ENCODE peak calls at places on chromosomes 7 and 10, in five cellular contexts. P is cardiac muscle cell, K is psoas muscle, I is right lobe of liver, U is fibroblast of lung. Z is an unnamed sample.

GRCh38 chr7:137508437-137509175 is 165.1 kb upstream of the PTN start:
- DNase-seq in U (peak; percentile 45), K (no peak), I (no peak), P (no peak), Z (no peak)

GRCh38 chr7:50393076-50393475 is 57.1 kb downstream of the FIGNL1 start:
- DNase-seq in K (no peak), P (no peak), U (no peak), I (no peak), Z (no peak)

GRCh38 chr10:43091846-43092245 is 15.0 kb downstream of the RET start:
- DNase-seq in I (no peak), P (no peak), K (no peak), U (no peak), Z (no peak)

GRCh38 chr7:151252961-151253691 is 4.6 kb upstream of the SMARCD3 start:
- DNase-seq in P (no peak), U (no peak), K (no peak), I (no peak), Z (no peak)

GRCh38 chr10:61110188-61110844 is 166.3 kb upstream of the RHOBTB1 start:
- DNase-seq in K (no peak), P (no peak), I (no peak), U (peak; percentile 92), Z (no peak)

GRCh38 chr10:14803827-14804226 is 29.1 kb upstream of the FAM107B start:
- DNase-seq in K (no peak), U (no peak), P (no peak), I (no peak), Z (no peak)

GRCh38 chr7:43438897-43439479 is 143.9 kb upstream of the STK17A start:
- DNase-seq in K (no peak), P (no peak), I (no peak), U (no peak), Z (no peak)

GRCh38 chr10:38027992-38028391 is 17.5 kb downstream of the ZNF33A start:
- DNase-seq in I (no peak), U (peak; percentile 8), K (no peak), P (no peak), Z (no peak)

GRCh38 chr10:93701903-93702277 is 502 bp downstream of the FRA10AC1 start:
- DNase-seq in P (peak; percentile 40), U (peak; percentile 54), I (no peak), K (no peak), Z (no peak)

GRCh38 chr7:48780862-48781261 is 143.5 kb upstream of the CDC14C start:
- DNase-seq in I (no peak), K (no peak), U (no peak), P (no peak), Z (no peak)

GRCh38 chr7:97578225-97578624 is 153.7 kb upstream of the TAC1 start:
- DNase-seq in P (no peak), I (no peak), U (no peak), K (no peak), Z (no peak)

GRCh38 chr7:78039791-78040776 is 241.5 kb downstream of the PHTF2 start:
- DNase-seq in P (no peak), I (peak; percentile 35), U (peak; percentile 11), K (peak; percentile 23), Z (no peak)

GRCh38 chr10:72800000-72800740 is 93.4 kb upstream of the OIT3 start:
- DNase-seq in I (no peak), P (no peak), K (no peak), U (peak; percentile 47), Z (no peak)

GRCh38 chr7:28168393-28169158 is 12.0 kb downstream of the JAZF1 start:
- DNase-seq in K (no peak), U (peak; percentile 38), I (no peak), P (no peak), Z (no peak)

GRCh38 chr10:44011603-44011981 is 362.9 kb upstream of the ZNF32 start:
- DNase-seq in P (no peak), U (no peak), K (no peak), I (no peak), Z (no peak)

GRCh38 chr7:92740134-92740533 is 96.2 kb downstream of the CDK6 start:
- DNase-seq in K (no peak), I (no peak), U (no peak), P (no peak), Z (no peak)

GRCh38 chr7:105656922-105657521 is 75.7 kb upstream of the EFCAB10 start:
- DNase-seq in U (peak; percentile 33), I (no peak), K (no peak), P (peak; percentile 46), Z (no peak)

GRCh38 chr7:37920619-37921339 is at the start of gene EPDR1:
- DNase-seq in U (no peak), I (peak; percentile 75), K (peak; percentile 73), P (peak; percentile 66), Z (peak; percentile 79)

GRCh38 chr10:59336632-59337031 is 25.7 kb downstream of the FAM13C start:
- DNase-seq in P (peak; percentile 52), I (no peak), K (no peak), U (peak; percentile 99), Z (no peak)

GRCh38 chr10:86857097-86857825 is 100.2 kb downstream of the MMRN2 start:
- DNase-seq in K (no peak), P (no peak), U (peak; percentile 47), I (no peak), Z (no peak)

GRCh38 chr10:44935201-44935960 is 24.2 kb upstream of the RASSF4 start:
- DNase-seq in P (no peak), K (no peak), I (peak; percentile 55), U (peak; percentile 52), Z (no peak)

GRCh38 chr7:69433086-69433485 is 165.2 kb upstream of the AUTS2 start:
- DNase-seq in P (no peak), U (no peak), K (no peak), I (no peak), Z (no peak)

GRCh38 chr7:127717502-127718125 is 65.6 kb downstream of the SND1 start:
- DNase-seq in K (no peak), P (no peak), I (no peak), U (no peak), Z (no peak)

GRCh38 chr10:99777918-99778716 is 4.3 kb upstream of the ABCC2 start:
- DNase-seq in U (no peak), K (no peak), P (no peak), I (no peak), Z (no peak)

GRCh38 chr10:121732676-121733445 is 134.6 kb upstream of the FGFR2 start:
- DNase-seq in I (no peak), U (no peak), P (no peak), K (no peak), Z (no peak)

GRCh38 chr7:7220821-7221220 is 38.5 kb downstream of the C1GALT1 start:
- DNase-seq in I (no peak), P (no peak), K (no peak), U (no peak), Z (no peak)

GRCh38 chr7:99631311-99632109 is 14.8 kb downstream of the ZSCAN25 start:
- DNase-seq in U (peak; percentile 23), I (no peak), P (peak; percentile 21), K (no peak), Z (no peak)

GRCh38 chr10:90871761-90872647 is at the start of gene RPP30:
- DNase-seq in U (peak; percentile 78), I (peak; percentile 85), K (peak; percentile 86), P (peak; percentile 89), Z (peak; percentile 88)

GRCh38 chr7:21253740-21254687 is 173.9 kb upstream of the SP4 start:
- DNase-seq in P (peak; percentile 87), K (no peak), U (peak; percentile 57), I (peak; percentile 25), Z (peak; percentile 47)

GRCh38 chr7:50657912-50658311 is 92.7 kb upstream of the DDC start:
- DNase-seq in P (no peak), U (no peak), I (no peak), K (no peak), Z (no peak)

GRCh38 chr7:151349507-151349853 is 7.9 kb downstream of the NUB1 start:
- DNase-seq in P (no peak), I (no peak), U (no peak), K (no peak), Z (peak; percentile 57)

GRCh38 chr10:114336823-114337509 is 67.3 kb downstream of the AFAP1L2 start:
- DNase-seq in I (no peak), U (no peak), P (no peak), K (no peak), Z (no peak)

GRCh38 chr10:36494386-36494785 is 631.0 kb upstream of the ANKRD30A start:
- DNase-seq in K (no peak), P (no peak), I (no peak), U (peak; percentile 73), Z (no peak)

GRCh38 chr7:128920913-128921582 is 10.5 kb upstream of the KCP start:
- DNase-seq in U (no peak), K (no peak), I (no peak), P (peak; percentile 62), Z (no peak)

GRCh38 chr7:76069238-76069638 is 21.3 kb downstream of the MDH2 start:
- DNase-seq in P (peak; percentile 58), U (peak; percentile 93), K (peak; percentile 63), I (no peak), Z (peak; percentile 62)

GRCh38 chr7:21920931-21921330 is 24.8 kb downstream of the CDCA7L start:
- DNase-seq in P (no peak), K (no peak), I (no peak), U (no peak), Z (no peak)

GRCh38 chr7:34036972-34037792 is 131.8 kb downstream of the BMPER start:
- DNase-seq in U (no peak), K (no peak), P (no peak), I (no peak), Z (no peak)

DNA sequence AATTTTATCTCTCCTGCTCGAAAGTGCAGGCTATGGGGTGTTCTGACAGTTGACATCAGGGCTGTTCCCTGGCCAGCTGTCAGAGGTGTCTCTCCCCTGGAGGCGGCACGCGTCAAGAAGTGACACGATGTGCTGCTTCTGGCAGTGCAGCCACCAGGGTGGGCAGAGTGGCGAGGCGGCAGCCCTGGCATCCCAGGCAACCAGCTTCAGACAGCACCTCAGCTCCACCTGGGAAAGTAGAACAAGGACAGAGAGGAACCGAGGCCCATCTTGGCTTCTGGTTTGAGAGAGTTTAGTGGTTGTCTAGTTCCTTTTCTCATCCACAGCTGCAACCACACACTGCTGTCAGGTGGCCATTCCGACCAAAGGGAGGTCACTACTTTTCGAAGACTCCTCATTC is 380.8 kb upstream of the NRP1 start:
- DNase-seq in K (no peak), I (no peak), P (no peak), U (no peak), Z (peak; percentile 8)
- TF ChIP-seq CTCF in K (no peak), I (no peak), P (no peak), U (no peak), Z (no peak)

DNA sequence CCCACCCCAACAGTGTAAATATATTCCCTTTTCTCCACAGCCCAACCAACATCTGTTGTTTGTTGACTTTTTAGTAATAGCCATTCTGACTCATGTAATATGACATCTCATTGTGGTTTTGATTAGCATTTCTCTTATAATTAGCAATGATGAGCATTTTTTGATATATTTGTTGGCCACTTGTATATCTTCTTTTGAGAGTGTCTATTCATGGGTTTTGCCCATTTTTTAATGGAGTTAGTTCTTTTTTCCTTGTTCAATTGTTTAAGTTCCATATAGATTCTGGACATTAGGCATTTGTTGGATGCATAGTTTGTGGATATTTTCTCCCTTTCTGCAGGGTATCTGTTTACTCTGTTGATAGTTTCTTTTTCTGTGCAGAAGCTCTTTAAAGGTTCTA is 340.1 kb downstream of the NXPH1 start:
- DNase-seq in U (no peak), K (no peak), I (no peak), P (no peak), Z (no peak)
- H3K4me1 ChIP-seq in U (no peaks in the 10 kb centered on the region), K (no peaks in the 10 kb centered on the region), I (no peaks in the 10 kb centered on the region), P (no peaks in the 10 kb centered on the region), Z (no peaks in the 10 kb centered on the region)

GRCh38 chr10:29908977-29909376 is 150.4 kb downstream of the JCAD start:
- DNase-seq in U (no peak), K (no peak), P (no peak), I (no peak), Z (no peak)
- H3K4me3 ChIP-seq in U (no peak overlapping the region), K (no peak overlapping the region), P (no peak overlapping the region), I (no peak overlapping the region), Z (no peak overlapping the region)

GRCh38 chr7:149790146-149790548 is 16.8 kb upstream of the ZNF467 start:
- DNase-seq in U (no peak), K (no peak), I (peak; percentile 55), P (peak; percentile 76), Z (peak; percentile 58)
- TF ChIP-seq CTCF in U (peak; percentile 44), K (peak; percentile 39), I (no peak), P (peak; percentile 53), Z (no peak)

Z was measured in mucosa of descending colon.